ENCODE peak calls at places on chromosomes 13 and 19, in six cellular contexts. D is aorta, R is myocyte, L is AG04449, Q is T-cell, J is NCI-H524. V is an unnamed sample.

GRCh38 chr19:7865262-7865911 is 8.8 kb downstream of the PRR36 start:
- DNase-seq in D (no peak), R (no peak), L (no peak), Q (no peak), J (no peak), V (no peak)

GRCh38 chr19:35216833-35217707 is 11.5 kb downstream of the FAM187B start:
- DNase-seq in D (no peak), R (no peak), L (no peak), Q (peak; percentile 44), J (no peak), V (no peak)

GRCh38 chr19:56612737-56613136 is 17.6 kb downstream of the ZNF71 start:
- DNase-seq in D (no peak), R (no peak), L (no peak), Q (no peak), J (no peak), V (no peak)

GRCh38 chr13:70732611-70733010 is 624.4 kb upstream of the KLHL1 start:
- DNase-seq in D (no peak), R (no peak), L (no peak), Q (no peak), J (peak; percentile 13), V (no peak)

GRCh38 chr13:110560606-110561334 is 752 bp downstream of the RAB20 start:
- DNase-seq in D (peak; percentile 82), R (peak; percentile 24), L (no peak), Q (peak; percentile 14), J (peak; percentile 9), V (peak; percentile 61)

GRCh38 chr19:12611361-12611699 is 610 bp downstream of the ZNF791 start:
- DNase-seq in D (peak; percentile 89), R (peak; percentile 87), L (no peak), Q (no peak), J (peak; percentile 82), V (no peak)

GRCh38 chr13:43895940-43896339 is 16.2 kb downstream of the LACC1 start:
- DNase-seq in D (no peak), R (peak; percentile 17), L (no peak), Q (no peak), J (no peak), V (no peak)

GRCh38 chr19:48565090-48565489 is 13.1 kb downstream of the SULT2B1 start:
- DNase-seq in D (no peak), R (no peak), L (no peak), Q (no peak), J (no peak), V (peak; percentile 80)

GRCh38 chr13:104004572-104004971 is 938.4 kb upstream of the SLC10A2 start:
- DNase-seq in D (no peak), R (no peak), L (no peak), Q (no peak), J (no peak), V (no peak)

GRCh38 chr19:16258440-16258903 is 60.8 kb downstream of the AP1M1 start:
- DNase-seq in D (peak; percentile 84), R (no peak), L (no peak), Q (no peak), J (no peak), V (peak; percentile 84)

GRCh38 chr19:37980419-37980975 is 73.5 kb downstream of the SIPA1L3 start:
- DNase-seq in D (peak; percentile 46), R (no peak), L (no peak), Q (no peak), J (no peak), V (no peak)

GRCh38 chr13:79194272-79194671 is 211.8 kb downstream of the RBM26 start:
- DNase-seq in D (no peak), R (no peak), L (no peak), Q (no peak), J (no peak), V (peak; percentile 52)

GRCh38 chr19:869245-870177 is 10.0 kb downstream of the CFD start:
- DNase-seq in D (peak; percentile 92), R (peak; percentile 82), L (peak; percentile 75), Q (no peak), J (no peak), V (peak; percentile 55)

GRCh38 chr13:48801255-48801654 is 147.5 kb downstream of the CYSLTR2 start:
- DNase-seq in D (no peak), R (peak; percentile 44), L (peak; percentile 46), Q (no peak), J (no peak), V (no peak)